ENCODE peak calls at places on chromosomes 7 and 10, in four cellular contexts. One of them, this sample, is unnamed.
A peak's percentile ranks its signal among the peaks of the same experiment; 100 is the strongest.

GRCh38 chr10:132735923-132736391 is 50.0 kb downstream of the NKX6-2 start:
- DNase-seq in H54: no peak
- DNase-seq in colonic mucosa: no peak
- DNase-seq in NCI-H774: no peak
- DNase-seq in this sample: no peak

GRCh38 chr7:84187813-84188212 is 6.8 kb downstream of the SEMA3A start:
- DNase-seq in H54: no peak
- DNase-seq in colonic mucosa: no peak
- DNase-seq in NCI-H774: no peak
- DNase-seq in this sample: peak; percentile 64

GRCh38 chr10:88989824-88990527 is 622 bp upstream of the FAS start:
- DNase-seq in H54: no peak
- DNase-seq in colonic mucosa: no peak
- DNase-seq in NCI-H774: no peak
- DNase-seq in this sample: peak; percentile 63

GRCh38 chr7:152145853-152146466 is 120.5 kb downstream of the GALNT11 start:
- DNase-seq in H54: peak; percentile 21
- DNase-seq in colonic mucosa: peak; percentile 35
- DNase-seq in NCI-H774: no peak
- DNase-seq in this sample: peak; percentile 54

GRCh38 chr10:112282086-112282485 is 1.1 kb upstream of the TECTB start:
- DNase-seq in H54: no peak
- DNase-seq in colonic mucosa: no peak
- DNase-seq in NCI-H774: no peak
- DNase-seq in this sample: peak; percentile 58

GRCh38 chr7:47044620-47045019 is 537.3 kb downstream of the TNS3 start:
- DNase-seq in H54: no peak
- DNase-seq in colonic mucosa: no peak
- DNase-seq in NCI-H774: no peak
- DNase-seq in this sample: no peak

GRCh38 chr7:94338921-94339371 is 55.7 kb upstream of the COL1A2 start:
- DNase-seq in H54: peak; percentile 12
- DNase-seq in colonic mucosa: no peak
- DNase-seq in NCI-H774: no peak
- DNase-seq in this sample: peak; percentile 71

GRCh38 chr10:132115736-132116135 is 50.0 kb downstream of the JAKMIP3 start:
- DNase-seq in H54: no peak
- DNase-seq in colonic mucosa: no peak
- DNase-seq in NCI-H774: no peak
- DNase-seq in this sample: peak; percentile 30

GRCh38 chr7:40493609-40494041 is 358.8 kb downstream of the SUGCT start:
- DNase-seq in H54: no peak
- DNase-seq in colonic mucosa: no peak
- DNase-seq in NCI-H774: no peak
- DNase-seq in this sample: peak; percentile 56

GRCh38 chr10:42959833-42960232 is 117.0 kb upstream of the RET start:
- DNase-seq in H54: no peak
- DNase-seq in colonic mucosa: no peak
- DNase-seq in NCI-H774: no peak
- DNase-seq in this sample: no peak

GRCh38 chr7:42180806-42181205 is 56.2 kb downstream of the GLI3 start:
- DNase-seq in H54: no peak
- DNase-seq in colonic mucosa: no peak
- DNase-seq in NCI-H774: no peak
- DNase-seq in this sample: no peak

GRCh38 chr7:98568891-98569290 is 48.2 kb upstream of the NPTX2 start:
- DNase-seq in H54: no peak
- DNase-seq in colonic mucosa: no peak
- DNase-seq in NCI-H774: no peak
- DNase-seq in this sample: no peak

GRCh38 chr10:49738616-49739360 is 23.3 kb downstream of the OGDHL start:
- DNase-seq in H54: no peak
- DNase-seq in colonic mucosa: peak; percentile 4
- DNase-seq in NCI-H774: no peak
- DNase-seq in this sample: no peak

GRCh38 chr10:102148275-102148674 is 3.9 kb upstream of the NOLC1 start:
- DNase-seq in H54: no peak
- DNase-seq in colonic mucosa: no peak
- DNase-seq in NCI-H774: no peak
- DNase-seq in this sample: no peak

GRCh38 chr7:137331378-137331777 is 12.2 kb downstream of the PTN start:
- DNase-seq in H54: no peak
- DNase-seq in colonic mucosa: no peak
- DNase-seq in NCI-H774: no peak
- DNase-seq in this sample: peak; percentile 32

GRCh38 chr7:158050441-158051371 is 536.9 kb downstream of the PTPRN2 start:
- DNase-seq in H54: no peak
- DNase-seq in colonic mucosa: no peak
- DNase-seq in NCI-H774: no peak
- DNase-seq in this sample: no peak

GRCh38 chr7:31054608-31055273 is 2.6 kb downstream of the ADCYAP1R1 start:
- DNase-seq in H54: no peak
- DNase-seq in colonic mucosa: no peak
- DNase-seq in NCI-H774: no peak
- DNase-seq in this sample: no peak

GRCh38 chr7:21731977-21732376 is 189.1 kb downstream of the DNAH11 start:
- DNase-seq in H54: no peak
- DNase-seq in colonic mucosa: no peak
- DNase-seq in NCI-H774: no peak
- DNase-seq in this sample: no peak

GRCh38 chr7:119270644-119271043 is 1002.3 kb upstream of the KCND2 start:
- DNase-seq in H54: no peak
- DNase-seq in colonic mucosa: no peak
- DNase-seq in NCI-H774: no peak
- DNase-seq in this sample: no peak

GRCh38 chr7:25849361-25850184 is 302.4 kb upstream of the NFE2L3 start:
- DNase-seq in H54: peak; percentile 84
- DNase-seq in colonic mucosa: no peak
- DNase-seq in NCI-H774: no peak
- DNase-seq in this sample: peak; percentile 90

GRCh38 chr7:4265056-4265455 is 417.0 kb upstream of the FOXK1 start:
- DNase-seq in H54: no peak
- DNase-seq in colonic mucosa: peak; percentile 14
- DNase-seq in NCI-H774: no peak
- DNase-seq in this sample: no peak

GRCh38 chr7:80186721-80187120 is 52.1 kb downstream of the GNAI1 start:
- DNase-seq in H54: no peak
- DNase-seq in colonic mucosa: no peak
- DNase-seq in NCI-H774: no peak
- DNase-seq in this sample: no peak

GRCh38 chr7:101386558-101387199 is 24.0 kb downstream of the COL26A1 start:
- DNase-seq in H54: no peak
- DNase-seq in colonic mucosa: no peak
- DNase-seq in NCI-H774: no peak
- DNase-seq in this sample: peak; percentile 21